ENCODE peak calls at places on chromosomes 5 and 9, in nine cellular contexts. F is CD8-positive, alpha-beta T cell; H is HL-60; L is endodermal cell; J is IMR-90; M is psoas muscle; W is sigmoid colon; Z is heart left ventricle; G is hepatocyte. U is an unnamed sample.

GRCh38 chr9:78032599-78033457 is 1.2 kb upstream of the GNAQ start:
- DNase-seq in L (peak; percentile 75), F (no peak), J (no peak), M (no peak), G (peak; percentile 20), W (peak; percentile 71), H (peak; percentile 44), Z (no peak), U (no peak)

GRCh38 chr5:167814828-167815227 is 476.6 kb upstream of the WWC1 start:
- DNase-seq in W (no peak), L (peak; percentile 85), J (peak; percentile 88), G (no peak), M (no peak), F (no peak), Z (no peak), H (no peak), U (peak; percentile 99)

GRCh38 chr5:124519396-124519795 is 227.0 kb downstream of the ZNF608 start:
- DNase-seq in F (no peak), Z (no peak), L (no peak), M (no peak), J (peak; percentile 86), H (no peak), W (no peak), G (peak; percentile 41), U (peak; percentile 53)

GRCh38 chr9:116786737-116787136 is 99.6 kb downstream of the TRIM32 start:
- DNase-seq in F (no peak), J (no peak), Z (no peak), H (no peak), W (no peak), M (no peak), L (no peak), G (no peak), U (no peak)

GRCh38 chr9:121640076-121640475 is 11.4 kb upstream of the DAB2IP start:
- DNase-seq in Z (peak; percentile 65), L (peak; percentile 88), M (peak; percentile 84), F (no peak), J (peak; percentile 17), W (peak; percentile 82), G (peak; percentile 81), H (peak; percentile 22), U (no peak)

GRCh38 chr5:124591583-124591982 is 154.9 kb downstream of the ZNF608 start:
- DNase-seq in M (no peak), F (no peak), W (no peak), L (no peak), J (no peak), H (no peak), G (no peak), Z (no peak), U (no peak)

GRCh38 chr9:109463924-109464625 is 34.0 kb downstream of the PTPN3 start:
- DNase-seq in G (no peak), Z (no peak), J (no peak), F (no peak), W (no peak), M (no peak), H (no peak), L (no peak), U (no peak)

GRCh38 chr9:128552744-128553221 is 396 bp downstream of the SPTAN1 start:
- DNase-seq in J (no peak), M (peak; percentile 75), H (peak; percentile 52), G (peak; percentile 79), L (no peak), F (no peak), W (peak; percentile 79), Z (peak; percentile 66), U (no peak)

GRCh38 chr5:149062371-149063016 is 368 bp downstream of the SH3TC2 start:
- DNase-seq in W (no peak), H (no peak), M (no peak), Z (peak; percentile 37), G (peak; percentile 69), J (peak; percentile 88), L (peak; percentile 60), F (no peak), U (no peak)

GRCh38 chr9:127977877-127978647 is 2.7 kb downstream of the EEIG1 start:
- DNase-seq in G (no peak), H (no peak), Z (peak; percentile 81), M (peak; percentile 43), J (peak; percentile 80), W (peak; percentile 87), F (no peak), L (peak; percentile 78), U (peak; percentile 48)

GRCh38 chr9:20479419-20480155 is 142.7 kb downstream of the MLLT3 start:
- DNase-seq in Z (no peak), G (no peak), L (no peak), M (no peak), F (no peak), J (peak; percentile 26), H (peak; percentile 1), W (no peak), U (no peak)

GRCh38 chr5:134463991-134464760 is 52.5 kb upstream of the CDKN2AIPNL start:
- DNase-seq in J (peak; percentile 49), Z (no peak), H (no peak), L (no peak), F (no peak), M (no peak), G (peak; percentile 4), W (no peak), U (no peak)

GRCh38 chr5:134435525-134435924 is 23.8 kb upstream of the CDKN2AIPNL start:
- DNase-seq in J (peak; percentile 92), F (no peak), M (peak; percentile 48), L (no peak), Z (no peak), W (no peak), G (peak; percentile 52), H (no peak), U (no peak)

GRCh38 chr5:174532453-174533126 is 191.8 kb upstream of the MSX2 start:
- DNase-seq in H (peak; percentile 94), J (peak; percentile 98), G (peak; percentile 93), L (peak; percentile 97), F (no peak), Z (peak; percentile 68), W (peak; percentile 79), M (peak; percentile 83), U (peak; percentile 89)

GRCh38 chr9:3880851-3881250 is 355.1 kb upstream of the RFX3 start:
- DNase-seq in J (peak; percentile 91), W (no peak), H (no peak), F (no peak), M (no peak), L (no peak), G (no peak), Z (no peak), U (peak; percentile 92)

GRCh38 chr9:93305497-93306020 is 121.6 kb downstream of the WNK2 start:
- DNase-seq in M (peak; percentile 81), J (no peak), H (no peak), L (peak; percentile 50), W (peak; percentile 73), Z (peak; percentile 44), F (peak; percentile 31), G (no peak), U (no peak)

GRCh38 chr5:72956324-72957140 is 691 bp downstream of the FCHO2 start:
- DNase-seq in L (peak; percentile 76), F (peak; percentile 60), G (peak; percentile 73), W (peak; percentile 78), M (peak; percentile 78), J (peak; percentile 56), Z (peak; percentile 58), H (peak; percentile 53), U (peak; percentile 29)

GRCh38 chr5:72959257-72959656 is 3.4 kb downstream of the FCHO2 start:
- DNase-seq in J (no peak), W (no peak), Z (no peak), L (no peak), F (no peak), H (no peak), M (no peak), G (no peak), U (no peak)

GRCh38 chr5:72955143-72955767 is 586 bp upstream of the FCHO2 start:
- DNase-seq in H (peak; percentile 0), W (peak; percentile 91), G (no peak), L (peak; percentile 88), J (no peak), F (no peak), Z (peak; percentile 90), M (peak; percentile 91), U (no peak)

GRCh38 chr5:72955768-72956323 is at the start of gene FCHO2:
- DNase-seq in M (peak; percentile 100), L (peak; percentile 99), G (peak; percentile 100), J (peak; percentile 95), W (peak; percentile 99), F (peak; percentile 98), Z (peak; percentile 100), H (peak; percentile 87), U (peak; percentile 92)

GRCh38 chr5:72957337-72957736 is 1.5 kb downstream of the FCHO2 start:
- DNase-seq in M (no peak), Z (no peak), G (no peak), H (no peak), F (no peak), W (no peak), L (no peak), J (no peak), U (no peak)
- H3K4me3 ChIP-seq in M (peak overlapping the region; percentile 86), Z (peak overlapping the region; percentile 82), G (peak overlapping the region; percentile 30), H (no peak overlapping the region), F (no peak overlapping the region), W (peak overlapping the region; percentile 84), L (peak overlapping the region; percentile 89), J (peak overlapping the region; percentile 81), U (peak overlapping the region; percentile 63)

GRCh38 chr5:385321-385720 is 57.7 kb upstream of the EXOC3 start:
- DNase-seq in F (no peak), Z (no peak), M (no peak), G (no peak), L (no peak), J (no peak), H (no peak), W (no peak), U (no peak)
- TF ChIP-seq CTCF in F (no peak), Z (no peak), M (no peak), G (no peak), L (no peak), J (no peak), H (no peak), W (no peak), U (no peak)

DNA sequence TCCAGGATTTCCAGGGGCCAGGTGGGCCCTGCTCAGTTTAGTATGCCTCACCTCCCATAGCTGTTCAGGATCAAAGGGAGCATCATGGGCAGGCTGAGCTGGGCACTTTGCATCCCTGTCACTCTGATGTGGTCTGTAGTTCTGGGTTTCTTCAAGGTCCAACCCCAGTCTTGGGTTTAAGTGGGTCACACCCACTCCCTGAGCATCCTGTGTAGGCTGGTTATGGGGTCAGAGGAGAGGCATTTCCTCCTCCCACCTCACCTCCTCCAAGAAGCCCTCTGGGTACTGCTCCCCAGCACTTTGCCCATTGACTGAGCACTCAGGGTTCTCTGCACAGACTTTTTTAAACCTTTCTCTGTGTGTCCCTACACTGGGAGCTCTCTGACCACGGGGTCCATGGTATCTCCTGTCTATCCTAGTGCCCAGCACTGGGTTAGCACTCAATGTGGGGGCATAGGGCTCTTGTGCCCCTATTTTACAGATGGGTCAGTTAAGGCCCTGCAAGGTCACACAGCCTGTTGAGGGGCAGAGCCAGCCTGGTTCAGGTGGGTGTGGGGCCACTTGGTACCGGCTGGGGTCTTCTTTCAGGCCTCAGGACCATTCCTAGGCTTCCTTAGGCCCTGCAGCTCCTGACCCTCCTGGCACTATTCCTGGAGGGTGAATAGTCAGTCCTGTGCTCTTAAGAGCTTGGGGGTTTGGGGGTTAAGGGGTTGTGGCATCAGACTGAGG is 19.0 kb downstream of the CXXC5 start:
- DNase-seq in H (no peak), W (no peak), F (peak; percentile 54), G (no peak), Z (no peak), L (no peak), J (no peak), M (no peak), U (no peak)
- H3K4me3 ChIP-seq in H (no peak overlapping the region), W (peak overlapping the region; percentile 60), F (no peak overlapping the region), G (no peak overlapping the region), Z (peak overlapping the region; percentile 67), L (no peak overlapping the region), J (no peak overlapping the region), M (peak overlapping the region; percentile 67), U (no peak overlapping the region)

GRCh38 chr5:143016777-143017374 is 246.7 kb downstream of the ARHGAP26 start:
- DNase-seq in F (no peak), H (peak; percentile 29), L (peak; percentile 58), J (peak; percentile 75), Z (no peak), W (no peak), M (no peak), G (peak; percentile 44), U (peak; percentile 38)
- TF ChIP-seq CTCF in F (peak; percentile 38), H (no peak), L (peak; percentile 84), J (peak; percentile 75), Z (peak; percentile 62), W (peak; percentile 42), M (peak; percentile 43), G (peak; percentile 49), U (peak; percentile 70)

U was measured in astrocyte of the cerebellum.